ENCODE peak calls at places on chromosome 1, in eight cellular contexts. W is astrocyte, O is colonic mucosa, Y is body of pancreas, R is foreskin fibroblast, T is PC-3, P is fibroblast of lung, N is AG10803. M is an unnamed sample.

GRCh38 chr1:153371231-153371630 is 4.2 kb downstream of the S100A12 start:
- DNase-seq in O (peak), T (peak), N (no peak), R (no peak), W (no peak), Y (no peak), P (no peak), M (no peak)

GRCh38 chr1:23100074-23100748 is 68.4 kb downstream of the LUZP1 start:
- DNase-seq in T (peak), R (peak), W (peak), P (peak), Y (peak), O (no peak), N (peak), M (no peak)

GRCh38 chr1:62991152-62991551 is 207.2 kb downstream of the ATG4C start:
- DNase-seq in R (no peak), O (no peak), N (no peak), P (no peak), T (peak), Y (no peak), W (no peak), M (no peak)

GRCh38 chr1:205286335-205286950 is 35.1 kb downstream of the NUAK2 start:
- DNase-seq in P (peak), N (peak), Y (no peak), R (no peak), O (no peak), W (peak), T (peak), M (peak)

GRCh38 chr1:22273686-22274681 is 131.1 kb upstream of the WNT4 start:
- DNase-seq in O (no peak), R (no peak), T (peak), P (no peak), Y (no peak), W (no peak), N (no peak), M (no peak)

GRCh38 chr1:6438047-6438525 is 13.5 kb downstream of the ESPN start:
- DNase-seq in P (peak), Y (peak), N (no peak), T (peak), R (no peak), O (peak), W (peak), M (peak)

GRCh38 chr1:217534566-217534965 is 96.3 kb downstream of the GPATCH2 start:
- DNase-seq in T (no peak), W (no peak), R (no peak), O (no peak), P (peak), N (peak), Y (no peak), M (no peak)

GRCh38 chr1:172105230-172105629 is 263.9 kb downstream of the DNM3 start:
- DNase-seq in T (no peak), N (no peak), R (no peak), O (no peak), P (no peak), W (no peak), Y (no peak), M (no peak)

GRCh38 chr1:19650416-19651140 is 6.5 kb downstream of the NBL1 start:
- DNase-seq in N (no peak), R (no peak), T (no peak), W (no peak), P (no peak), O (no peak), Y (no peak), M (no peak)

GRCh38 chr1:19648239-19648638 is 4.1 kb downstream of the NBL1 start:
- DNase-seq in W (no peak), T (no peak), Y (no peak), P (no peak), N (no peak), O (no peak), R (no peak), M (no peak)

GRCh38 chr1:19647643-19648042 is 3.5 kb downstream of the NBL1 start:
- DNase-seq in P (no peak), W (no peak), R (no peak), T (no peak), O (peak), Y (no peak), N (peak), M (peak)

GRCh38 chr1:19646771-19647319 is 2.7 kb downstream of the NBL1 start:
- DNase-seq in W (no peak), P (no peak), R (no peak), Y (no peak), O (no peak), N (no peak), T (no peak), M (no peak)

DNA sequence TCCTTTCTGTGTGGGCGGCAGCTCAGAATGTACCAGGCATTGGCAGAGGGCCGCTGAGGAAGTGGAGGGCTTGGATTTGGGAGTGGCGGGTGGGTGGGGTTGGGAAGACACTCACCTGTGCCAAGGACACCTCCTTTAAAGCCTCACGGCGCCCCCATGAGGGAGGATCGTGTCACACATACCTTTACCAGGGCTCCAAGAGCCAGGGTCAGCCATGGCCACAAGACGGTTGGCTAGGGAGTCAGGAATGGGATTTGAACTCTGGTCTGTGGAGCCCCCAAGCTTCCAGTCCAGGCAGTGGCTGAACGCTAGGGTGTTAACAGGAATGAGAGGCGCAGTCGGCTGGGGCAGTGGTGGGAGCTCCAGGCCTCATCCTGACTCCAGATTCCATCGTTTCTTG is 4.6 kb downstream of the NBL1 start:
- DNase-seq in W (no peak), O (peak), T (peak), Y (no peak), R (no peak), P (peak), N (peak), M (peak)
- TF ChIP-seq CTCF in W (no peak), O (peak), T (no peak), Y (no peak), R (peak), P (peak), N (peak), M (peak)

GRCh38 chr1:53525595-53525994 is 66.4 kb downstream of the DMRTB1 start:
- DNase-seq in R (no peak), N (no peak), Y (no peak), O (no peak), W (no peak), T (no peak), P (no peak), M (no peak)
- TF ChIP-seq CTCF in R (no peak), N (no peak), Y (no peak), O (no peak), W (no peak), T (no peak), P (no peak), M (no peak)

GRCh38 chr1:33168556-33169289 is 13.1 kb downstream of the TRIM62 start:
- DNase-seq in N (no peak), W (no peak), Y (no peak), R (no peak), P (no peak), T (no peak), O (no peak), M (no peak)
- TF ChIP-seq CTCF in N (no peak), W (no peak), Y (no peak), R (no peak), P (no peak), T (no peak), O (no peak), M (no peak)

DNA sequence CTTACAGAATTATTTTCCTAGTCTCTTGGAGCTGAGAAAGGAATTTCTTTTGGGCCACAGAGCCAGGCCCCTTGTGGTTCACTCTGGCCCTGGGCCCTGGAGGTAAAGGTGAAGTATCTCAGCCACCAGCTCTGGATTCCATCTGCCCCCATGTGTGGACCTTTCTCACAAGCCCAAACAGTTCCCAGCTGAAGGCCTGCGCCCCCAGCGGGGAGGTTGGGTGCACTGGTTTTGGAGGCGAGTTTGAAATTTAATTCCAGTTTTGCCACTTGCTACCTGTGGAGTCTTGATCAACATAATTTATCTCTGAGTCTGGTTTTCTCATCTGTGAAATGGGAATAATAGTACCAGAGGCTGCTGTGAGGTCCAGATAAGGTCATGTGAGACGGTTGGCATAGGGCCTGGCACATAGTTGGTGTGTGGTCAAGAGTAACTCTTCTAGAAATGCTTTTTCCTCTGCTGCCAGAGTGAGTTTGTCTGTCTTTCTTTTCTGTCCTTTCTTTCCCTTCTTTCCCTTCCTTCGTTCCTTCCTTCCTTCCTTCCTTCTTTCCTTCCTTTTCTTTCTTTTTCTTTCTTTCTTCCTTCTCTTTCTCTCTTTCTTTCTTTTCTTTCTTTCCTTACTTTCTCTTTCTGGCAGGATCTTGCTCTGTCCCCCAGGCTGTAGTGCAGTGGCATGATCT is 6.1 kb downstream of the AGTRAP start:
- DNase-seq in R (no peak), T (no peak), N (peak), O (no peak), P (no peak), W (no peak), Y (no peak), M (no peak)
- TF ChIP-seq CTCF in R (no peak), T (no peak), N (no peak), O (no peak), P (no peak), W (no peak), Y (no peak), M (no peak)

M was measured in transverse colon.